ENCODE peak calls at places on chromosomes 11 and 22, in eight cellular contexts. D is choroid plexus epithelial cell; A is HTR-8/SVneo; S is stimulated activated CD4-positive, alpha-beta T cell treated with anti-CD3 and anti-CD28 coated beads, TNF-alpha, amount 100 ng/mL, for 1 hour; K is hepatocyte; R is activated B cell treated with CpG ODN at 0.5 μM for 24 hours; Z is astrocyte of the spinal cord; J is endodermal cell. N is an unnamed sample.

GRCh38 chr11:36509694-36510566 is at the start of gene TRAF6:
- DNase-seq in A (peak), D (peak), S (peak), K (peak), Z (peak), R (peak), J (peak), N (peak)

GRCh38 chr22:38107692-38108515 is 2.6 kb downstream of the BAIAP2L2 start:
- DNase-seq in Z (no peak), S (no peak), J (no peak), A (no peak), K (peak), R (no peak), D (no peak), N (no peak)

GRCh38 chr22:44539467-44540063 is 41.5 kb upstream of the RTL6 start:
- DNase-seq in K (no peak), Z (no peak), R (no peak), S (no peak), J (peak), D (no peak), A (no peak), N (no peak)

GRCh38 chr11:64144587-64145295 is 21.2 kb downstream of the MACROD1 start:
- DNase-seq in D (no peak), R (no peak), J (no peak), Z (no peak), S (no peak), A (no peak), K (no peak), N (no peak)

GRCh38 chr11:118180300-118180703 is 3.9 kb upstream of the SCN2B start:
- DNase-seq in S (no peak), K (peak), J (peak), D (peak), Z (no peak), A (peak), R (no peak), N (peak)

GRCh38 chr22:47125603-47126002 is 363.2 kb downstream of the TBC1D22A start:
- DNase-seq in A (no peak), Z (no peak), D (no peak), R (no peak), S (no peak), J (peak), K (no peak), N (no peak)

GRCh38 chr11:126132319-126132718 is 69.7 kb upstream of the CDON start:
- DNase-seq in Z (peak), J (peak), S (no peak), D (peak), A (peak), K (peak), R (no peak), N (peak)

GRCh38 chr11:126900349-126900748 is 100.2 kb downstream of the KIRREL3 start:
- DNase-seq in S (no peak), J (no peak), R (no peak), Z (no peak), A (no peak), D (no peak), K (no peak), N (no peak)

GRCh38 chr11:35313066-35313765 is 106.1 kb downstream of the SLC1A2 start:
- DNase-seq in D (no peak), A (no peak), S (no peak), K (no peak), Z (no peak), R (no peak), J (no peak), N (no peak)

GRCh38 chr11:91261513-91261912 is 963.1 kb upstream of the FAT3 start:
- DNase-seq in R (no peak), A (no peak), S (no peak), Z (no peak), J (peak), D (no peak), K (no peak), N (no peak)

GRCh38 chr22:18157714-18158028 is 7.7 kb downstream of the USP18 start:
- DNase-seq in A (no peak), K (no peak), S (no peak), J (no peak), R (no peak), Z (no peak), D (no peak), N (no peak)

GRCh38 chr22:37455896-37456295 is 28.6 kb upstream of the ELFN2 start:
- DNase-seq in S (no peak), J (peak), K (no peak), Z (no peak), D (peak), R (no peak), A (no peak), N (no peak)

GRCh38 chr11:7579226-7579825 is 65.5 kb downstream of the PPFIBP2 start:
- DNase-seq in R (no peak), Z (peak), S (no peak), D (peak), A (no peak), J (no peak), K (no peak), N (no peak)

GRCh38 chr11:29293825-29294224 is 723.0 kb downstream of the KCNA4 start:
- DNase-seq in K (no peak), Z (peak), S (no peak), J (no peak), D (peak), A (peak), R (no peak), N (no peak)

GRCh38 chr11:32382339-32383049 is 52.8 kb downstream of the WT1 start:
- DNase-seq in K (no peak), R (no peak), D (no peak), J (no peak), Z (no peak), S (no peak), A (no peak), N (no peak)

GRCh38 chr11:6027501-6027900 is 3.1 kb downstream of the OR56A1 start:
- DNase-seq in J (no peak), S (no peak), Z (no peak), K (no peak), D (no peak), R (no peak), A (no peak), N (no peak)

GRCh38 chr22:46453006-46453828 is 84.2 kb downstream of the CELSR1 start:
- DNase-seq in S (no peak), R (no peak), K (no peak), Z (no peak), A (no peak), D (no peak), J (no peak), N (peak)

GRCh38 chr22:46612904-46613605 is 7.1 kb upstream of the GRAMD4 start:
- DNase-seq in J (no peak), Z (no peak), R (no peak), D (no peak), A (no peak), S (no peak), K (no peak), N (no peak)

GRCh38 chr11:128886401-128887119 is 4.6 kb upstream of the KCNJ5 start:
- DNase-seq in A (peak), S (no peak), R (no peak), J (peak), K (peak), D (peak), Z (no peak), N (no peak)

GRCh38 chr11:78715639-78716311 is 141.1 kb upstream of the NARS2 start:
- DNase-seq in Z (peak), A (peak), K (peak), D (peak), S (peak), R (no peak), J (peak), N (no peak)

GRCh38 chr11:61543606-61544306 is 35.2 kb downstream of the LRRC10B start:
- DNase-seq in S (no peak), R (no peak), Z (no peak), K (no peak), D (peak), A (no peak), J (no peak), N (no peak)

GRCh38 chr22:44603774-44604173 is 98.2 kb upstream of the PRR5 start:
- DNase-seq in R (no peak), D (peak), S (no peak), Z (no peak), A (no peak), J (no peak), K (no peak), N (no peak)

GRCh38 chr11:62627718-62628117 is 5.9 kb upstream of the B3GAT3 start:
- DNase-seq in R (no peak), D (peak), K (no peak), Z (no peak), A (no peak), S (no peak), J (no peak), N (no peak)

GRCh38 chr11:46338988-46339666 is 8.1 kb upstream of the DGKZ start:
- DNase-seq in Z (no peak), K (peak), S (no peak), J (peak), R (no peak), D (peak), A (no peak), N (peak)

GRCh38 chr11:34667810-34668582 is 47.1 kb downstream of the EHF start:
- DNase-seq in J (no peak), Z (no peak), A (no peak), S (no peak), D (no peak), R (no peak), K (peak), N (no peak)

N was measured in left cardiac atrium.